ENCODE peak calls at places on chromosome 18, in six cellular contexts. D is H9, I is IMR-90, S is H1, E is trophoblast cell, C is neuronal stem cell. M is an unnamed sample.
A peak's percentile ranks its signal among the peaks of the same experiment; 100 is the strongest.

GRCh38 chr18:58898427-58898826 is 33.8 kb downstream of the ZNF532 start:
- DNase-seq in D (no peak), I (no peak), S (no peak), E (no peak), C (no peak), M (no peak)

GRCh38 chr18:55927831-55928230 is 339.8 kb upstream of the TCF4 start:
- DNase-seq in D (no peak), I (peak; percentile 89), S (no peak), E (no peak), C (no peak), M (no peak)

GRCh38 chr18:26458526-26459232 is 89.7 kb downstream of the KCTD1 start:
- DNase-seq in D (no peak), I (peak; percentile 80), S (no peak), E (no peak), C (no peak), M (no peak)

GRCh38 chr18:79542876-79543750 is 136.5 kb upstream of the CTDP1 start:
- DNase-seq in D (peak; percentile 12), I (no peak), S (no peak), E (no peak), C (no peak), M (no peak)

GRCh38 chr18:69490813-69491212 is 90.1 kb downstream of the DOK6 start:
- DNase-seq in D (no peak), I (peak; percentile 75), S (no peak), E (no peak), C (no peak), M (peak; percentile 66)

GRCh38 chr18:25230658-25231326 is 121.2 kb downstream of the ZNF521 start:
- DNase-seq in D (no peak), I (peak; percentile 90), S (no peak), E (peak; percentile 2), C (no peak), M (peak; percentile 91)

GRCh38 chr18:63236990-63237389 is 82.6 kb downstream of the BCL2 start:
- DNase-seq in D (no peak), I (no peak), S (no peak), E (no peak), C (no peak), M (no peak)

GRCh38 chr18:7116832-7117389 is 686 bp downstream of the LAMA1 start:
- DNase-seq in D (peak; percentile 37), I (no peak), S (no peak), E (peak; percentile 39), C (peak; percentile 56), M (peak; percentile 9)

GRCh38 chr18:11561293-11561692 is 48.1 kb upstream of the SLC35G4 start:
- DNase-seq in D (no peak), I (no peak), S (no peak), E (no peak), C (no peak), M (no peak)

GRCh38 chr18:31680836-31681568 is 3.4 kb downstream of the B4GALT6 start:
- DNase-seq in D (no peak), I (no peak), S (no peak), E (no peak), C (no peak), M (no peak)

GRCh38 chr18:4450065-4450676 is 4.9 kb downstream of the DLGAP1 start:
- DNase-seq in D (no peak), I (no peak), S (no peak), E (no peak), C (no peak), M (no peak)

GRCh38 chr18:68414407-68414806 is 300.5 kb downstream of the TMX3 start:
- DNase-seq in D (no peak), I (no peak), S (no peak), E (no peak), C (no peak), M (no peak)

GRCh38 chr18:74896390-74896991 is 298.8 kb downstream of the ZNF407 start:
- DNase-seq in D (peak; percentile 68), I (peak; percentile 12), S (no peak), E (peak; percentile 63), C (no peak), M (no peak)

GRCh38 chr18:76613058-76613457 is 118.0 kb upstream of the ZNF516 start:
- DNase-seq in D (no peak), I (no peak), S (no peak), E (no peak), C (no peak), M (no peak)

GRCh38 chr18:24176727-24177416 is 38.0 kb downstream of the CABYR start:
- DNase-seq in D (peak; percentile 83), I (peak; percentile 56), S (peak; percentile 50), E (peak; percentile 27), C (peak; percentile 61), M (peak; percentile 51)

GRCh38 chr18:54004828-54005227 is 219.6 kb downstream of the MBD2 start:
- DNase-seq in D (peak; percentile 61), I (no peak), S (no peak), E (peak; percentile 13), C (no peak), M (no peak)

GRCh38 chr18:26925313-26925712 is 59.8 kb upstream of the AQP4 start:
- DNase-seq in D (no peak), I (no peak), S (no peak), E (no peak), C (no peak), M (no peak)

GRCh38 chr18:62128157-62128556 is 58.7 kb downstream of the PIGN start:
- DNase-seq in D (no peak), I (peak; percentile 61), S (no peak), E (no peak), C (no peak), M (peak; percentile 62)

GRCh38 chr18:58784601-58785137 is 80.0 kb upstream of the ZNF532 start:
- DNase-seq in D (peak; percentile 50), I (no peak), S (no peak), E (no peak), C (no peak), M (peak; percentile 37)

GRCh38 chr18:79900610-79901570 is 50.6 kb downstream of the SLC66A2 start:
- DNase-seq in D (no peak), I (no peak), S (no peak), E (no peak), C (no peak), M (no peak)

GRCh38 chr18:63505566-63506335 is 29.0 kb downstream of the SERPINB5 start:
- DNase-seq in D (peak; percentile 42), I (peak; percentile 4), S (no peak), E (peak; percentile 59), C (peak; percentile 30), M (peak; percentile 39)

GRCh38 chr18:31217455-31217854 is 54.8 kb upstream of the DSC1 start:
- DNase-seq in D (no peak), I (no peak), S (no peak), E (peak; percentile 48), C (no peak), M (no peak)

GRCh38 chr18:58844871-58845270 is 19.8 kb upstream of the ZNF532 start:
- DNase-seq in D (no peak), I (no peak), S (no peak), E (no peak), C (no peak), M (no peak)

GRCh38 chr18:7158201-7158600 is 40.6 kb upstream of the LAMA1 start:
- DNase-seq in D (no peak), I (peak; percentile 79), S (no peak), E (peak; percentile 65), C (no peak), M (peak; percentile 62)

GRCh38 chr18:212780-213179 is 54.4 kb downstream of the USP14 start:
- DNase-seq in D (no peak), I (no peak), S (no peak), E (no peak), C (no peak), M (no peak)

GRCh38 chr18:8735274-8735673 is 29.9 kb downstream of the MTCL1 start:
- DNase-seq in D (no peak), I (no peak), S (no peak), E (no peak), C (no peak), M (no peak)

GRCh38 chr18:75293591-75293990 is 83.0 kb downstream of the TSHZ1 start:
- DNase-seq in D (no peak), I (peak; percentile 26), S (no peak), E (peak; percentile 82), C (no peak), M (peak; percentile 67)

GRCh38 chr18:79523221-79523737 is 127.5 kb downstream of the NFATC1 start:
- DNase-seq in D (peak; percentile 10), I (no peak), S (no peak), E (no peak), C (no peak), M (no peak)

DNA sequence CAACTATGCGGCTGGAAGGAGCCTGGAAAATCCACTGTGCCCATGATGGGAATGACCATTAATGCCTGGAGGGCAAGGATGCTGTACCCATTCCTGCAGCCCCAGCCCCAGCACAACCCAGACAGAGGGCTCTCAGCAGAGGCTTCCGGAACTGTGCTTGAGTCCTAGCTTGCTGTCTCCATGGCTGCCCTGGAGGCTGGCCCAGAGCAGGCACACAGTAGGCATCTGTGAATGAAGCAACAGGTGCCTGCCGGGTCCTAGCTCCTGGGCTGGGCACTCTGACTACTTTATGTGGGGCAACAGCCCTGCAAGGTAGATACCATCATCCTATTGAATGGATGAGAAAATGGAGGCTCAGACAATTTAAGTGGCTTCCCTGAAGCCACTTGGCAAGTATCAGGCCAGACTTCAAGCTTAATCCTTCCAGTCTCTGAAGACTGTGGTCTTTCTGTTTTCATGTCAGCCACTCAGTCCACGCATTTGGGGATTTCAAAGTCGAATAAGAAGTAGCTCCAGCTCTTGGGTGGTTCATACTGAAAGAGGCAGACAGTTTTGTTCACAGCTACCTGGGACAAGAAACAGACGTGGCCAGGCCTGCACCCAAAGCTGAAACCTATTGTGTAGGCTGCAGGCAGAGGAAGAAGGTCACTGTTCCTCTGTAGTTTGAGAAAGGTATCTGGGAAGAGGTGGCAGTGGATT is 237.5 kb downstream of the ZBTB7C start:
- DNase-seq in D (no peak), I (no peak), S (no peak), E (no peak), C (no peak), M (no peak)
- H3K14ac ChIP-seq in D (no peak overlapping the region), I (no peak overlapping the region), S (no peak overlapping the region), E (no peak overlapping the region), C (no peak overlapping the region), M (no peak overlapping the region)

DNA sequence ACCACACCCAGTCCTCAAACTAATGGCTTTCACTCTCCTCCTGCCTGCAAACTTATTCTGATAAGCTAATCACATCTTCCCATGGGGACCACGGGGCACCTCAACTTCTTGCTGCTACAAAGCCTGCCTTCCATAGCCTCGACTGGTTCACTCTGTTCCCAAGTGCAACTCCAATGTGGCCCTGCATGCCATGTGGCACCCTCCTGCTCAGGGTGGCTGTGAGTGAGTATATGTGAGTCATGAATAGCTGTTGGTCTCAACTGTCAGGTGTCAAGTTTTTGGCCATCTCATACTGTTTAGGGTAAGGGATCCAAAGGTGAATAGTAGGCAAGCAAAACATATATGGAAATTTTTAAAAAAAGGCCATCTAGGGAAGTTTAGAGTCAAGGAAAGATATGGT is 276.1 kb upstream of the DCC start:
- DNase-seq in D (no peak), I (no peak), S (no peak), E (no peak), C (no peak), M (no peak)
- H3K14ac ChIP-seq in D (no peak overlapping the region), I (no peak overlapping the region), S (no peak overlapping the region), E (no peak overlapping the region), C (peak overlapping the region; percentile 31), M (no peak overlapping the region)

GRCh38 chr18:21650301-21650700 is 38.2 kb downstream of the SNRPD1 start:
- DNase-seq in D (no peak), I (no peak), S (no peak), E (no peak), C (no peak), M (no peak)
- H3K14ac ChIP-seq in D (no peak overlapping the region), I (no peak overlapping the region), S (no peak overlapping the region), E (no peak overlapping the region), C (no peak overlapping the region), M (no peak overlapping the region)

DNA sequence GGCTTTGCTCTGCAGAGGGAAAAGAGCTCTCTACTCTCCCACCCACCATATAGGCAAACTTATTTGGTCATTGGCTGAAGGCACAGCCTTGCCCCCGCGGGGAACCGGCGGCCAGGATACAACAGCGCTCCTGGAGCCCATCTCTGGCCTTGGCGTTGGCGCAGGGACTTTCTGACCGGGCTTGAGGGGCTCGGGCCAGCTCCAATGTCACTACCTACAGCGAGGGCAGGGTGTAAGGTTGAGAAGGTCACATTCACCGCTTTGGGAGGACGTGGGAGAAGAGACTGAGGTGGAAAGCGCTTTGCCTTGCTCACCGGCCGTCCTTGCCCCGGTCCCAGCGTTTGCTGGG is 2.2 kb downstream of the ONECUT2 start:
- DNase-seq in D (peak; percentile 61), I (no peak), S (no peak), E (no peak), C (no peak), M (no peak)
- H3K14ac ChIP-seq in D (no peak overlapping the region), I (no peak overlapping the region), S (no peak overlapping the region), E (no peak overlapping the region), C (no peak overlapping the region), M (no peak overlapping the region)